ENCODE peak calls at places on chromosomes 13 and 19, in six cellular contexts. Y is H9, D is IMR-90, X is mesenchymal stem cell, E is H1, P is neuronal stem cell. J is an unnamed sample.

GRCh38 chr19:14758816-14759215 is 19.5 kb downstream of the ADGRE2 start:
- DNase-seq in E (peak; percentile 59), X (no peak), D (no peak), Y (peak; percentile 88), P (no peak), J (peak; percentile 39)

GRCh38 chr13:93862259-93862658 is 617.2 kb downstream of the DCT start:
- DNase-seq in X (peak; percentile 44), P (no peak), E (no peak), D (peak; percentile 60), Y (no peak), J (no peak)

GRCh38 chr13:48994731-48995130 is 19.0 kb downstream of the FNDC3A start:
- DNase-seq in E (no peak), Y (no peak), X (peak; percentile 51), P (no peak), D (peak; percentile 68), J (no peak)

GRCh38 chr19:14375582-14376291 is 5.5 kb upstream of the ADGRE5 start:
- DNase-seq in E (no peak), P (no peak), X (peak; percentile 46), D (peak; percentile 22), Y (no peak), J (no peak)

GRCh38 chr19:33193864-33194362 is at the start of gene LRP3:
- DNase-seq in X (peak; percentile 34), E (no peak), D (peak; percentile 11), Y (no peak), P (no peak), J (peak; percentile 23)

GRCh38 chr13:71316964-71317363 is 550.0 kb downstream of the DACH1 start:
- DNase-seq in Y (no peak), P (no peak), D (no peak), E (no peak), X (no peak), J (no peak)

GRCh38 chr13:114107686-114108081 is 24.7 kb downstream of the RASA3 start:
- DNase-seq in D (peak; percentile 91), Y (no peak), P (no peak), X (peak; percentile 84), E (no peak), J (no peak)

GRCh38 chr19:43634877-43635560 is 4.6 kb downstream of the CADM4 start:
- DNase-seq in E (no peak), X (no peak), Y (peak; percentile 64), P (peak; percentile 75), D (no peak), J (peak; percentile 60)

GRCh38 chr13:19670147-19670546 is 36.7 kb downstream of the MPHOSPH8 start:
- DNase-seq in Y (no peak), D (no peak), E (no peak), X (no peak), P (no peak), J (no peak)

GRCh38 chr19:4638330-4638729 is 986 bp upstream of the TNFAIP8L1 start:
- DNase-seq in P (no peak), D (no peak), Y (no peak), X (no peak), E (no peak), J (no peak)

GRCh38 chr13:72823081-72823480 is 41.1 kb downstream of the PIBF1 start:
- DNase-seq in D (no peak), X (no peak), Y (no peak), P (no peak), E (no peak), J (no peak)

GRCh38 chr19:36141039-36141914 is 1.4 kb downstream of the CAPNS1 start:
- DNase-seq in D (peak; percentile 76), P (peak; percentile 79), Y (peak; percentile 98), X (peak; percentile 86), E (peak; percentile 90), J (peak; percentile 98)

GRCh38 chr19:35557539-35558399 is 5.7 kb downstream of the ATP4A start:
- DNase-seq in E (peak; percentile 86), P (peak; percentile 89), D (peak; percentile 33), Y (peak; percentile 98), X (peak; percentile 67), J (peak; percentile 96)

GRCh38 chr19:1907563-1908363 is 2.6 kb downstream of the ADAT3 start:
- DNase-seq in D (no peak), E (no peak), X (no peak), P (no peak), Y (no peak), J (no peak)

GRCh38 chr13:34322416-34323074 is 504.6 kb downstream of the RFC3 start:
- DNase-seq in P (no peak), X (no peak), E (no peak), D (no peak), Y (no peak), J (no peak)

GRCh38 chr19:42059196-42059595 is 10.8 kb downstream of the GRIK5 start:
- DNase-seq in P (no peak), E (no peak), Y (no peak), D (no peak), X (no peak), J (no peak)

GRCh38 chr19:14381689-14382474 is 638 bp downstream of the ADGRE5 start:
- DNase-seq in P (no peak), D (peak; percentile 20), Y (no peak), X (peak; percentile 71), E (no peak), J (peak; percentile 74)

GRCh38 chr13:24357756-24358155 is 48.4 kb downstream of the C1QTNF9 start:
- DNase-seq in Y (no peak), X (no peak), E (no peak), D (no peak), P (no peak), J (no peak)

GRCh38 chr13:24356270-24356669 is 46.9 kb downstream of the C1QTNF9 start:
- DNase-seq in Y (no peak), E (no peak), X (no peak), P (no peak), D (no peak), J (no peak)

GRCh38 chr13:24355103-24355502 is 45.7 kb downstream of the C1QTNF9 start:
- DNase-seq in E (no peak), P (no peak), Y (no peak), D (no peak), X (no peak), J (peak; percentile 5)

GRCh38 chr13:24353736-24354135 is 44.4 kb downstream of the C1QTNF9 start:
- DNase-seq in E (no peak), P (no peak), D (no peak), X (no peak), Y (no peak), J (no peak)

DNA sequence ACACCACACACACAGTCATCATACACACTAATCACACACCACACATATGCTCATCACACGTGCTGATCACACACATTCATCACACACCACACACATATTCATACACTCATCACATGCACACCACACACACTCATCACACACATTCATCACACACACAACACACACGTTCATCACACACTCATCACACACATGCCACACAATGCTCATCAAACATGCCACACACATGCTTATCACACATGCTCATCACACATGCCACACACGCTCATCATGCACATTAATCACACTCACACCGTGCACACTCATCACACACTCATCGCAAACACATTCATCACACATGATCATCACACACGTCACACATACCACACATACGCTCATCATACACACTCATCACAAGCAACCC is 47.5 kb downstream of the C1QTNF9 start:
- DNase-seq in P (no peak), Y (no peak), X (no peak), E (no peak), D (no peak), J (no peak)
- H3K23ac ChIP-seq in P (peak overlapping the region; percentile 9), Y (no peak overlapping the region), X (no peak overlapping the region), E (no peak overlapping the region), D (no peak overlapping the region), J (no peak overlapping the region)

GRCh38 chr19:49129238-49129583 is 9.9 kb downstream of the PPFIA3 start:
- DNase-seq in Y (peak; percentile 92), D (no peak), X (no peak), E (no peak), P (no peak), J (peak; percentile 31)

GRCh38 chr19:49127674-49128544 is 8.6 kb downstream of the PPFIA3 start:
- DNase-seq in X (peak; percentile 98), E (no peak), D (peak; percentile 95), P (peak; percentile 98), Y (peak; percentile 97), J (peak; percentile 98)

GRCh38 chr19:49128545-49129237 is 9.3 kb downstream of the PPFIA3 start:
- DNase-seq in D (no peak), Y (no peak), E (no peak), P (no peak), X (no peak), J (no peak)

GRCh38 chr19:49126575-49126974 is 7.2 kb downstream of the PPFIA3 start:
- DNase-seq in Y (no peak), E (no peak), P (no peak), X (no peak), D (no peak), J (no peak)

DNA sequence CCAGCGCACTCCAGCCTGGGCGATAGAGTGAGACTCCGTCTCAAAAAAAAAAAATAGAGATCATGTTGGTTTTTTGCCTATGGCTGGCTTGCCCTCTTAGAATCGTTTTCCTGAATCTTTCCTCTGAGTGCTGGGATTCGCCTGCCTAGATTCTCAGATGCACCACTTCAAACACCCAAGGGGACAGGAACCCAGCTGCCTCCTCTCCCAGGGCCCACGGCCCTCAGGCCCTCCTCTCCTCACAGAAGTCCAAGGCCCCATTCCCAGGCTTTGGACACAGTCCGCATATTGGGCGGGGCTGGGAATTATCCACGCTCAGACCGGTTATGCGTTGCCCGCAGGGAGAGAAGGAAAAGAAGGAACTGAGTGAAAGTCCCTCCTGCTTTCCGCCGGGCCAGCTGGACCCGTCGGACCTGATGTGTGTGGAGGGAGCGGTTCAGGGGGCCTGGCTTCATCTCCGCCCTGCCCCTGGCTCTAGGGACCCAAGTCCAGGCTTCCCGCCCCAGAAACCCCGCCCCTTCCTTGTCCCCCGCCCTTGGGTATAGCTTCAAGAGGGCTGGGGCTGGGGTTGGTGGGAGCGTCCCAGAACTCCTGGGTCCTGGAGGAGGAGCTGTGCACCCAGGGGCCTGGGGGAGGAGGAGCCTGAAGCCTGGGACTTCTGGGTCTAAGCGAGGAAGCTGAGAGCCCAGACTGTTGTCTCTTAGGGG is 5.8 kb downstream of the PPFIA3 start:
- DNase-seq in D (no peak), E (no peak), P (no peak), Y (peak; percentile 82), X (no peak), J (no peak)
- H4K8ac ChIP-seq in D (no peak overlapping the region), E (no peak overlapping the region), P (no peak overlapping the region), Y (no peak overlapping the region), X (no peak overlapping the region), J (peak overlapping the region; percentile 87)

DNA sequence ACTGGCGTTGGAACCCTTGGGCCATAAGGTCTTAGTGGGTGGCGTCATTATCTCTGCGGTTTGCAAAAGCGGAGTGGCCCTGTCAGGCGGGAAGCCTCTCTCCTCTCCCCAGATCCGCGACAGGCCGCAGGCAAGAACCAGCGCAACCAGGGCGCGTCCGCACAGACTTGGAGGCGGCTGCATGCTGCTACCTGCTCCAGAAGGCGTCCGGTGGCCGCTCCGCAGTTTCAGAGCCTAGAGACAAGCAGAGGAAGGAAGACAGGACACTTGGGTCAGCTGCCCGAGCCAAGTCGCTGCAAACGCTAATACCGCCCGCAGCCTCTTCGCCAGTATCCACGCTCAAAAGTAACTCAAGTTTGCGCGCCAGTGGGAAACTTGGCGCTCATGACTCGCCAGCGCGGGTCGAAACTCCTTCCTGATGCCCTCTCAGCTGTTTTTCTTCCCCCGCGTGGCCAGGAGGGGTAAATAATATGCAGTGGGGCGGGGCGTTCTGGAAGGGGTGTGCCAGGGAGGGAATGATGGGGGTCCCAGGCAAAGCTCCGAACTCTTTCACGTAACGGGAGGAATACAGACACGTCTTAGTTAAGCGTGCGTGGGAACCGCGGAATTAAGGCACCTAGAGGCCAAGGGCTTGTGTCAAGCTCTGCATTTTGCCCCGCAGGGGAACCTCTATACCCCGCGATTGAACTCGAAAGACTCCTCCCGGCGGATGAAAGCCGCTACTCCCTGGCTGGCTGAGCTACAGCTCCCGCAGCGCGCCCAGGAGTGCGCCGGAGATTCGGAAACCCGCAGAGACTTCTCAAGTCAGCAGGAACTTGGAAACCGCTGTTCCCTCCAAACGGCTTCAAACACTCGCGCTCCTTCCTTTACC is at the start of gene EDNRB:
- DNase-seq in D (peak; percentile 17), E (peak; percentile 29), Y (peak; percentile 62), X (peak; percentile 69), P (peak; percentile 26), J (peak; percentile 74)
- H3K23ac ChIP-seq in D (peak within 1 kb of the TSS; percentile 60), E (no peak within 1 kb of the TSS), Y (no peak within 1 kb of the TSS), X (no peak within 1 kb of the TSS), P (peak within 1 kb of the TSS; percentile 57), J (no peak within 1 kb of the TSS)

GRCh38 chr13:99606322-99607089 is 105.2 kb downstream of the TM9SF2 start:
- DNase-seq in X (peak; percentile 81), E (peak; percentile 68), Y (peak; percentile 89), P (peak; percentile 87), D (peak; percentile 71), J (peak; percentile 90)
- H4K8ac ChIP-seq in X (peak within 1 kb of the TSS; percentile 95), E (peak within 1 kb of the TSS; percentile 79), Y (no peak within 1 kb of the TSS), P (peak within 1 kb of the TSS; percentile 23), D (peak within 1 kb of the TSS; percentile 98), J (no peak within 1 kb of the TSS)